ENCODE peak calls at places on chromosomes 5 and 9, in nine cellular contexts. One of them, this sample, is unnamed.

GRCh38 chr9:120066315-120066714 is 513.7 kb downstream of the CDK5RAP2 start:
- DNase-seq in AG10803: peak
- DNase-seq in heart right ventricle: no peak
- DNase-seq in mammary epithelial cell: no peak
- DNase-seq in suprapubic skin: no peak
- DNase-seq in pancreas: no peak
- DNase-seq in fibroblast of the aortic adventitia: peak
- DNase-seq in GM12878: no peak
- DNase-seq in AG09309: peak
- DNase-seq in this sample: no peak

GRCh38 chr9:134063876-134064450 is 3.9 kb downstream of the BRD3 start:
- DNase-seq in AG10803: no peak
- DNase-seq in heart right ventricle: no peak
- DNase-seq in mammary epithelial cell: no peak
- DNase-seq in suprapubic skin: no peak
- DNase-seq in pancreas: no peak
- DNase-seq in fibroblast of the aortic adventitia: no peak
- DNase-seq in GM12878: no peak
- DNase-seq in AG09309: no peak
- DNase-seq in this sample: no peak

GRCh38 chr9:2414465-2414864 is 207.1 kb upstream of the VLDLR start:
- DNase-seq in AG10803: no peak
- DNase-seq in heart right ventricle: no peak
- DNase-seq in mammary epithelial cell: no peak
- DNase-seq in suprapubic skin: no peak
- DNase-seq in pancreas: no peak
- DNase-seq in fibroblast of the aortic adventitia: peak
- DNase-seq in GM12878: no peak
- DNase-seq in AG09309: no peak
- DNase-seq in this sample: no peak

GRCh38 chr5:95238560-95239325 is 46.2 kb downstream of the MCTP1 start:
- DNase-seq in AG10803: peak
- DNase-seq in heart right ventricle: no peak
- DNase-seq in mammary epithelial cell: peak
- DNase-seq in suprapubic skin: no peak
- DNase-seq in pancreas: no peak
- DNase-seq in fibroblast of the aortic adventitia: peak
- DNase-seq in GM12878: no peak
- DNase-seq in AG09309: no peak
- DNase-seq in this sample: peak

GRCh38 chr9:8703904-8704303 is 904.3 kb upstream of the DMAC1 start:
- DNase-seq in AG10803: no peak
- DNase-seq in heart right ventricle: no peak
- DNase-seq in mammary epithelial cell: no peak
- DNase-seq in suprapubic skin: no peak
- DNase-seq in pancreas: no peak
- DNase-seq in fibroblast of the aortic adventitia: no peak
- DNase-seq in GM12878: no peak
- DNase-seq in AG09309: no peak
- DNase-seq in this sample: no peak

GRCh38 chr5:151692312-151692711 is 5.6 kb upstream of the SPARC start:
- DNase-seq in AG10803: no peak
- DNase-seq in heart right ventricle: no peak
- DNase-seq in mammary epithelial cell: no peak
- DNase-seq in suprapubic skin: no peak
- DNase-seq in pancreas: no peak
- DNase-seq in fibroblast of the aortic adventitia: no peak
- DNase-seq in GM12878: no peak
- DNase-seq in AG09309: no peak
- DNase-seq in this sample: no peak

GRCh38 chr9:124242331-124243194 is 15.2 kb upstream of the NEK6 start:
- DNase-seq in AG10803: peak
- DNase-seq in heart right ventricle: no peak
- DNase-seq in mammary epithelial cell: no peak
- DNase-seq in suprapubic skin: peak
- DNase-seq in pancreas: no peak
- DNase-seq in fibroblast of the aortic adventitia: peak
- DNase-seq in GM12878: no peak
- DNase-seq in AG09309: no peak
- DNase-seq in this sample: no peak

GRCh38 chr5:57735754-57736153 is 253.1 kb upstream of the ACTBL2 start:
- DNase-seq in AG10803: peak
- DNase-seq in heart right ventricle: no peak
- DNase-seq in mammary epithelial cell: peak
- DNase-seq in suprapubic skin: no peak
- DNase-seq in pancreas: no peak
- DNase-seq in fibroblast of the aortic adventitia: peak
- DNase-seq in GM12878: no peak
- DNase-seq in AG09309: peak
- DNase-seq in this sample: peak

GRCh38 chr9:35042081-35042604 is 30.3 kb downstream of the VCP start:
- DNase-seq in AG10803: peak
- DNase-seq in heart right ventricle: no peak
- DNase-seq in mammary epithelial cell: peak
- DNase-seq in suprapubic skin: no peak
- DNase-seq in pancreas: no peak
- DNase-seq in fibroblast of the aortic adventitia: peak
- DNase-seq in GM12878: no peak
- DNase-seq in AG09309: no peak
- DNase-seq in this sample: peak

GRCh38 chr5:139446956-139447779 is 7.8 kb upstream of the DNAJC18 start:
- DNase-seq in AG10803: peak
- DNase-seq in heart right ventricle: no peak
- DNase-seq in mammary epithelial cell: peak
- DNase-seq in suprapubic skin: no peak
- DNase-seq in pancreas: no peak
- DNase-seq in fibroblast of the aortic adventitia: peak
- DNase-seq in GM12878: peak
- DNase-seq in AG09309: no peak
- DNase-seq in this sample: peak

GRCh38 chr9:108162664-108163063 is 673.1 kb upstream of the KLF4 start:
- DNase-seq in AG10803: peak
- DNase-seq in heart right ventricle: no peak
- DNase-seq in mammary epithelial cell: peak
- DNase-seq in suprapubic skin: no peak
- DNase-seq in pancreas: no peak
- DNase-seq in fibroblast of the aortic adventitia: peak
- DNase-seq in GM12878: no peak
- DNase-seq in AG09309: peak
- DNase-seq in this sample: peak

GRCh38 chr9:35258665-35259474 is 97.1 kb downstream of the UNC13B start:
- DNase-seq in AG10803: peak
- DNase-seq in heart right ventricle: peak
- DNase-seq in mammary epithelial cell: peak
- DNase-seq in suprapubic skin: peak
- DNase-seq in pancreas: peak
- DNase-seq in fibroblast of the aortic adventitia: peak
- DNase-seq in GM12878: no peak
- DNase-seq in AG09309: peak
- DNase-seq in this sample: peak

DNA sequence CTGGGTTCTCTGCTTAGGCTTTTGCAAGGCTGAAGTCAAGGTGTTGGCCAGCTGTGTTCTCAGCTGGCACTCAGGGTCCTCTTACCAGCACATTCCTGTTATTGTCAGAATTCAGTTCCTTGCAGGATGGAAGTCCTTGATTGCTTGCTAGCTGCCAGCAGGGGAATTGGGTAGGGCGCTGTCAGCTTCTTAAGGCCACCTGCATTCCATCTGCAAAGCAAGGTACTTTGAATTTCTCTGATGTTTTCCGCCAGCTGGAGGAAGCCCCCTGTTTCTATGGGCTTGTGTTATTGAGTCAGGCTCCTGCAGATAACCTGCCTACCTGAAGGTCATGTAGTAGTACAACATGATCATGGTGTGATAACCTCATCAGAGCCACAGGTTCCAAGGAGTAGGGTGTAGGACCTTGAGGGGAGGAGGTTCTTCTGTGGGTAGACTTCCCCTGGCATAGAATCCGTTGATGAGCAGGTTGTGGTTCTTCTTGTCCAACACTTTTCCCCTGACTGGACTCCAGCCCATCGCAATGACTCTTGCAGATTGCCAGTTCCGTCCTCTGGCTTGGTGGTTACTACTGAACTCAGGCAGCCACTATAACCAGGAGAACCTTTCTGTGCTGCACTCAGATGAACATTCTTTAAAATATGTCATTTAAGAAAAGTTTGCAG is 6.8 kb downstream of the TENT4A start:
- DNase-seq in AG10803: peak
- DNase-seq in heart right ventricle: no peak
- DNase-seq in mammary epithelial cell: no peak
- DNase-seq in suprapubic skin: no peak
- DNase-seq in pancreas: no peak
- DNase-seq in fibroblast of the aortic adventitia: peak
- DNase-seq in GM12878: no peak
- DNase-seq in AG09309: no peak
- DNase-seq in this sample: no peak
- H3K4me3 ChIP-seq in AG10803: no peak
- H3K4me3 ChIP-seq in heart right ventricle: no peak
- H3K4me3 ChIP-seq in mammary epithelial cell: no peak
- H3K4me3 ChIP-seq in suprapubic skin: no peak
- H3K4me3 ChIP-seq in pancreas: no peak
- H3K4me3 ChIP-seq in fibroblast of the aortic adventitia: no peak
- H3K4me3 ChIP-seq in GM12878: peak
- H3K4me3 ChIP-seq in AG09309: no peak
- H3K4me3 ChIP-seq in this sample: no peak

GRCh38 chr5:93622240-93622885 is 39.3 kb downstream of the NR2F1 start:
- DNase-seq in AG10803: peak
- DNase-seq in heart right ventricle: no peak
- DNase-seq in mammary epithelial cell: peak
- DNase-seq in suprapubic skin: no peak
- DNase-seq in pancreas: no peak
- DNase-seq in fibroblast of the aortic adventitia: no peak
- DNase-seq in GM12878: no peak
- DNase-seq in AG09309: peak
- DNase-seq in this sample: peak

GRCh38 chr5:93623153-93623552 is 40.1 kb downstream of the NR2F1 start:
- DNase-seq in AG10803: no peak
- DNase-seq in heart right ventricle: no peak
- DNase-seq in mammary epithelial cell: no peak
- DNase-seq in suprapubic skin: no peak
- DNase-seq in pancreas: no peak
- DNase-seq in fibroblast of the aortic adventitia: no peak
- DNase-seq in GM12878: no peak
- DNase-seq in AG09309: no peak
- DNase-seq in this sample: no peak

GRCh38 chr5:93621340-93621872 is 38.4 kb downstream of the NR2F1 start:
- DNase-seq in AG10803: peak
- DNase-seq in heart right ventricle: peak
- DNase-seq in mammary epithelial cell: peak
- DNase-seq in suprapubic skin: peak
- DNase-seq in pancreas: peak
- DNase-seq in fibroblast of the aortic adventitia: no peak
- DNase-seq in GM12878: no peak
- DNase-seq in AG09309: no peak
- DNase-seq in this sample: peak

DNA sequence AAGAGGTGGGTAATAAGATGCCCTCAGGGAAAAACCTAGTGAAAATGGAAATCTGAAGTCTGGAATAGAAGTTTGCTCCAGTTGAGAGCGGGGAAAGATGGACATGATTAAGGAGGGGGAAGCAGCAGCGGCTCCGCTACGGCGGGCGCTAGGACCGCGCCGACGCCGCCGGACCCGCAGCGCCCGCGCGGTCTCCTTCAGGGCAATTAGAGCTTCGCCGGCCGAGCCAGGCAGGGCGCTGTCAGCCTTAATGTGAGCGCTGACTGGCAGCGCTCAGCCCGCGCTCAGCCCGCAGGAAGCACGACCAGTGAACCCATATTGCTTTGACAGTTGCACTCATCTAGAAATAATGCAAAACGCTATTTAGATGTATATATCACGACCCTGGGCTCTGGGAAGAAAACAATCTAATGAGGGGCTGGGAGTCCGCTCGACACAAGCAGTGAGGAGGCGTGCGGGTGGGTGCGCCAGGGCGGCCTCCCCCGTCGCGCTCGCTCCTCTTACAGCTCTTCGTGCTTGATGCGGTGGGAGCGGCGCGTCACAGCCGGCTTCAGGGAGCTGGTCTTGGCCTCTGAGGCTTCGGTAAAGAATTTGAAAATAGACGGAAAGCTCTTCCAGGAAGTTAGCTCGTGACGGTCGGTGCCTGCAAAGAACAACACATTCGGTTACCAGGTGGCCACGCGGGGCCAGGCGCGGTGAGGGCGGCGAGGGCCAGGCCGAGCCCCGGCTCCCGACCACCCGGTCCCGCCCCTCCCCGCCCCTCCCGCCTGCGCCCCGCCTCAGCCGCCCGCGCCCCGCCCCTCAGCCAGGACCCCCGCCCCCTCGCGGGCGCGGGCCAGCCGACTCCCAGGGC is 37.7 kb downstream of the NR2F1 start:
- DNase-seq in AG10803: peak
- DNase-seq in heart right ventricle: peak
- DNase-seq in mammary epithelial cell: peak
- DNase-seq in suprapubic skin: no peak
- DNase-seq in pancreas: peak
- DNase-seq in fibroblast of the aortic adventitia: peak
- DNase-seq in GM12878: no peak
- DNase-seq in AG09309: no peak
- DNase-seq in this sample: peak
- TF ChIP-seq CTCF in AG10803: no peak
- TF ChIP-seq CTCF in heart right ventricle: peak
- TF ChIP-seq CTCF in mammary epithelial cell: peak
- TF ChIP-seq CTCF in suprapubic skin: no peak
- TF ChIP-seq CTCF in pancreas: no peak
- TF ChIP-seq CTCF in fibroblast of the aortic adventitia: peak
- TF ChIP-seq CTCF in GM12878: peak
- TF ChIP-seq CTCF in AG09309: no peak
- TF ChIP-seq CTCF in this sample: peak

GRCh38 chr5:137887831-137888230 is 1.4 kb upstream of the PKD2L2 start:
- DNase-seq in AG10803: no peak
- DNase-seq in heart right ventricle: no peak
- DNase-seq in mammary epithelial cell: no peak
- DNase-seq in suprapubic skin: no peak
- DNase-seq in pancreas: no peak
- DNase-seq in fibroblast of the aortic adventitia: peak
- DNase-seq in GM12878: no peak
- DNase-seq in AG09309: no peak
- DNase-seq in this sample: no peak
- H3K4me3 ChIP-seq in AG10803: no peak
- H3K4me3 ChIP-seq in heart right ventricle: peak
- H3K4me3 ChIP-seq in mammary epithelial cell: no peak
- H3K4me3 ChIP-seq in suprapubic skin: no peak
- H3K4me3 ChIP-seq in pancreas: no peak
- H3K4me3 ChIP-seq in fibroblast of the aortic adventitia: no peak
- H3K4me3 ChIP-seq in GM12878: peak
- H3K4me3 ChIP-seq in AG09309: no peak
- H3K4me3 ChIP-seq in this sample: no peak

DNA sequence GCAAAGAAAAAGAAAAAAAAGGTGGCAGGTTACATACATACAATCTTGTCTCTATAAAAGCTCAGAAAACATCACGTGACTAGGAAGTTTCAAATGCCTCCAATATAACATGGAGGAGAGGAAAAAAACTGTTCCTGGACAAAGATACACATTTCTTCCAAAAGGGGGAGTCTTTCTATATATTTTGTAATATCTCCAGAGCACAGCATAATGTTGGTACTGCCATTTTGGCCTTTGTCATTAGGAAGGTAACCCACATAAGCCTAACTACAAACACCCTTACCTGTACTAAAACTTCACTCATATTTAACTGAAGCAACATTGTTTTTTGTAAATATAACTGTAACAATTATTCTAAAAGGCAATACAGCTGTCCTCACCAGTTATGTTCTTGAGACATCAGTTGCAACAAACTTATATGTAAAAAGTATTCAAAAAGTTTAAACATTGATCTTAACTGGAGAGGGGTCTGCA is 1.2 kb upstream of the BTF3 start:
- DNase-seq in AG10803: peak
- DNase-seq in heart right ventricle: no peak
- DNase-seq in mammary epithelial cell: peak
- DNase-seq in suprapubic skin: no peak
- DNase-seq in pancreas: no peak
- DNase-seq in fibroblast of the aortic adventitia: peak
- DNase-seq in GM12878: no peak
- DNase-seq in AG09309: no peak
- DNase-seq in this sample: peak
- TF ChIP-seq CTCF in AG10803: peak
- TF ChIP-seq CTCF in heart right ventricle: peak
- TF ChIP-seq CTCF in mammary epithelial cell: peak
- TF ChIP-seq CTCF in suprapubic skin: no peak
- TF ChIP-seq CTCF in pancreas: no peak
- TF ChIP-seq CTCF in fibroblast of the aortic adventitia: peak
- TF ChIP-seq CTCF in GM12878: peak
- TF ChIP-seq CTCF in AG09309: peak
- TF ChIP-seq CTCF in this sample: peak